ENCODE peak calls at places on chromosomes 13 and 19, in six cellular contexts. O, C, W, B, X and A are unnamed samples.

GRCh38 chr19:8526345-8527062 is 12.5 kb upstream of the ZNF414 start:
- DNase-seq in W (peak; percentile 92), X (peak; percentile 94), B (peak; percentile 95), O (peak; percentile 88), C (peak; percentile 97), A (peak; percentile 79)

GRCh38 chr13:20489185-20489820 is 36.4 kb downstream of the CRYL1 start:
- DNase-seq in X (no peak), W (peak; percentile 35), C (no peak), O (peak; percentile 62), B (peak; percentile 46), A (peak; percentile 27)

GRCh38 chr13:49693191-49693733 is 2.0 kb upstream of the EBPL start:
- DNase-seq in B (no peak), C (no peak), W (no peak), X (no peak), O (peak; percentile 22), A (no peak)

GRCh38 chr19:58466760-58467589 is at the start of gene ZNF324:
- DNase-seq in O (peak; percentile 94), X (peak; percentile 98), W (peak; percentile 97), C (peak; percentile 98), B (peak; percentile 97), A (peak; percentile 99)

GRCh38 chr19:48635263-48635965 is 1.8 kb downstream of the DBP start:
- DNase-seq in W (peak; percentile 58), X (peak; percentile 74), B (no peak), C (peak; percentile 84), O (no peak), A (peak; percentile 43)

GRCh38 chr13:103157034-103157433 is 90.8 kb upstream of the SLC10A2 start:
- DNase-seq in O (no peak), W (no peak), B (no peak), C (no peak), X (no peak), A (peak; percentile 32)

GRCh38 chr13:50509771-50510441 is 333.6 kb downstream of the DLEU7 start:
- DNase-seq in C (no peak), B (peak; percentile 56), O (peak; percentile 50), W (no peak), X (no peak), A (no peak)

GRCh38 chr13:96671073-96671472 is 323.2 kb downstream of the OXGR1 start:
- DNase-seq in X (no peak), O (no peak), B (no peak), C (no peak), W (no peak), A (no peak)

GRCh38 chr13:72403396-72404010 is 323.9 kb downstream of the MZT1 start:
- DNase-seq in B (no peak), C (no peak), X (no peak), O (no peak), W (no peak), A (no peak)

GRCh38 chr13:46179576-46180368 is 2.2 kb downstream of the LCP1 start:
- DNase-seq in B (no peak), X (no peak), W (no peak), O (no peak), C (no peak), A (no peak)

GRCh38 chr13:109703250-109703649 is 83.1 kb downstream of the IRS2 start:
- DNase-seq in O (no peak), C (no peak), X (no peak), B (no peak), W (no peak), A (no peak)

GRCh38 chr19:53659292-53659691 is 27.5 kb downstream of the DPRX start:
- DNase-seq in W (no peak), C (peak; percentile 59), X (peak; percentile 78), O (no peak), B (no peak), A (peak; percentile 93)

GRCh38 chr13:49435992-49436391 is 7.9 kb downstream of the CAB39L start:
- DNase-seq in O (peak; percentile 44), W (no peak), B (no peak), X (no peak), C (no peak), A (no peak)

GRCh38 chr13:79915386-79915785 is 425.5 kb downstream of the SPRY2 start:
- DNase-seq in W (no peak), X (no peak), C (no peak), B (no peak), O (no peak), A (no peak)
- H3K4me2 ChIP-seq in W (no peak overlapping the region), X (no peak overlapping the region), C (no peak overlapping the region), B (no peak overlapping the region), O (no peak overlapping the region), A (no peak overlapping the region)

GRCh38 chr13:94162289-94162688 is 317.2 kb downstream of the DCT start:
- DNase-seq in W (no peak), X (no peak), O (no peak), B (no peak), C (no peak), A (no peak)
- H4K91ac ChIP-seq in W (no peak overlapping the region), X (no peak overlapping the region), O (no peak overlapping the region), B (no peak overlapping the region), C (no peak overlapping the region), A (no peak overlapping the region)

GRCh38 chr13:98285317-98285716 is 108.2 kb upstream of the RNF113B start:
- DNase-seq in O (peak; percentile 49), B (no peak), X (no peak), W (no peak), C (no peak), A (peak; percentile 78)

GRCh38 chr13:98285852-98286594 is 109.0 kb upstream of the RNF113B start:
- DNase-seq in X (no peak), O (no peak), C (no peak), B (no peak), W (no peak), A (no peak)

GRCh38 chr13:98286814-98287213 is 109.7 kb upstream of the RNF113B start:
- DNase-seq in B (no peak), O (no peak), W (no peak), C (no peak), X (no peak), A (no peak)

GRCh38 chr13:98280176-98280510 is 103.1 kb upstream of the RNF113B start:
- DNase-seq in W (no peak), B (no peak), C (no peak), O (no peak), X (no peak), A (no peak)

DNA sequence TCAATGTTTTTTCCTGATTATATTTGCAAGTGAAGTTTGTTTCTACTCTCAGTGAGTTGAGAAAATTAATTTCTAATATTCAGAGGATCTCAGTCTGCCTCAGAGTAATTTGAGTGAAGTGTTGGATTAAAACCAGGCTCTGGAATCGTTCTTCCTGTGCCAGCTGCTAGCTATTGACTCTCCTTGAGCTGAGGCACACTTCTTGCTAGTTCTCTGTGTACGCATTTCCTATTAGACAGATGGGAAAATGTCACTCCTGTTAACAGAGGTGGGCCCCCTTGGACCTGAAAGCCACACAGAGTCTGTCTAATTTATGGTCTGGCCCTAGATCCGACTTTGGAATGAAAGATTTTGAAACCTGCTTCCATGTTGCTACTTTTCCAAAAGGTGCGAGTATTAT is 107.6 kb upstream of the RNF113B start:
- DNase-seq in O (no peak), W (no peak), C (no peak), X (no peak), B (no peak), A (no peak)
- H2BK120ac ChIP-seq in O (no peak overlapping the region), W (no peak overlapping the region), C (no peak overlapping the region), X (no peak overlapping the region), B (no peak overlapping the region), A (peak overlapping the region; percentile 81)

GRCh38 chr19:33717878-33718277 is 78.8 kb upstream of the KCTD15 start:
- DNase-seq in W (no peak), C (no peak), B (no peak), O (no peak), X (no peak), A (no peak)

GRCh38 chr19:33720691-33721682 is 75.7 kb upstream of the KCTD15 start:
- DNase-seq in B (no peak), X (no peak), C (no peak), W (no peak), O (no peak), A (no peak)

GRCh38 chr19:33719366-33720154 is 77.1 kb upstream of the KCTD15 start:
- DNase-seq in W (no peak), B (no peak), O (no peak), X (no peak), C (no peak), A (no peak)

GRCh38 chr19:33720155-33720493 is 76.5 kb upstream of the KCTD15 start:
- DNase-seq in X (no peak), W (no peak), B (no peak), O (no peak), C (no peak), A (no peak)

DNA sequence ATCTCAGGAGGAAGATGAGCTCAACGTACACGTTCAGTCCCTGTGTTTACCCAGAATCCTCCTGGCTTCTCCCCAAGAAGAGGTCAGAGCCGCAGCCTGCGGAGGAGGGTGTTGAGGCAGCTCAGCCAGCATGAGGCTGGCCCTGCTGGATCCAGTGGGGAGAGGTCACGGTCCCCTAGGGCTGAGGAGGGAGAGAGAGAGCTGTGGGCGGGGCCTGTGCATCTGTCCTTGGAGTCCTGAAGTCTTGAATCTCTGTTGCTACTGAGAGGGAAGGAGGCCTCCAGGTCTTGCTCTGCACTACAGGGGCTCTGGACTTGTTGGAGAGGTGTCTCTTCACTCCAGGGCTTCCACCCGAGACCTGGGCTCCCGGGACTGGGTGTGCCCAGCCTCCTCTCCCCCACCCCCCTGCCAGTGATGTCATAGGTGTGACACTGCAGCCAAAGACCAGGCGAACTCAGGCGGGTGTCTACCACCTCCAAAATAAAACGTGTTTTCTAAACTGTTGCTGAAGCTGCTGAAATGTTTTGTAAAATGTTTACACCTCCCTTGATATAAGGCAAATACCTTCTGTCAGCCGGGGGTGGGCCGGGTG is 77.9 kb upstream of the KCTD15 start:
- DNase-seq in W (no peak), O (no peak), C (no peak), X (no peak), B (no peak), A (no peak)
- H3K4me2 ChIP-seq in W (no peak overlapping the region), O (no peak overlapping the region), C (no peak overlapping the region), X (no peak overlapping the region), B (no peak overlapping the region), A (no peak overlapping the region)

GRCh38 chr13:113774177-113775107 is 15.4 kb downstream of the TMEM255B start:
- DNase-seq in O (peak; percentile 19), B (peak; percentile 22), X (no peak), C (no peak), W (no peak), A (no peak)
- H4K91ac ChIP-seq in O (no peak overlapping the region), B (peak overlapping the region; percentile 15), X (no peak overlapping the region), C (peak overlapping the region; percentile 34), W (no peak overlapping the region), A (no peak overlapping the region)